ENCODE peak calls at places on chromosomes 6 and 20, in four cellular contexts. One of them, this sample, is unnamed.

GRCh38 chr6:42339991-42340401 is 111.7 kb downstream of the TRERF1 start:
- DNase-seq in mesendoderm: no peak
- DNase-seq in NCI-H345: no peak
- DNase-seq in amniotic epithelial cell: no peak
- DNase-seq in this sample: no peak

GRCh38 chr6:155497273-155497672 is 41.6 kb upstream of the NOX3 start:
- DNase-seq in mesendoderm: no peak
- DNase-seq in amniotic epithelial cell: no peak
- DNase-seq in NCI-H345: no peak
- DNase-seq in this sample: no peak

GRCh38 chr6:7585287-7585930 is 4.6 kb upstream of the SNRNP48 start:
- DNase-seq in mesendoderm: no peak
- DNase-seq in amniotic epithelial cell: no peak
- DNase-seq in NCI-H345: no peak
- DNase-seq in this sample: no peak

GRCh38 chr6:79810878-79811277 is 136.5 kb downstream of the ELOVL4 start:
- DNase-seq in amniotic epithelial cell: no peak
- DNase-seq in NCI-H345: peak
- DNase-seq in mesendoderm: no peak
- DNase-seq in this sample: peak

GRCh38 chr6:35047265-35048011 is 93.7 kb downstream of the TCP11 start:
- DNase-seq in mesendoderm: no peak
- DNase-seq in amniotic epithelial cell: peak
- DNase-seq in NCI-H345: no peak
- DNase-seq in this sample: peak

GRCh38 chr20:48129319-48129973 is 344.2 kb upstream of the SULF2 start:
- DNase-seq in NCI-H345: no peak
- DNase-seq in amniotic epithelial cell: peak
- DNase-seq in mesendoderm: no peak
- DNase-seq in this sample: no peak

GRCh38 chr6:104483225-104483834 is 376.4 kb downstream of the HACE1 start:
- DNase-seq in mesendoderm: peak
- DNase-seq in amniotic epithelial cell: peak
- DNase-seq in NCI-H345: no peak
- DNase-seq in this sample: peak

GRCh38 chr6:28254340-28254618 is 2.2 kb upstream of the ZKSCAN4 start:
- DNase-seq in NCI-H345: no peak
- DNase-seq in amniotic epithelial cell: no peak
- DNase-seq in mesendoderm: peak
- DNase-seq in this sample: no peak

GRCh38 chr6:21115111-21115510 is 478.4 kb upstream of the SOX4 start:
- DNase-seq in NCI-H345: peak
- DNase-seq in amniotic epithelial cell: peak
- DNase-seq in mesendoderm: no peak
- DNase-seq in this sample: no peak

GRCh38 chr6:46011241-46012085 is 4.2 kb downstream of the CLIC5 start:
- DNase-seq in NCI-H345: no peak
- DNase-seq in mesendoderm: no peak
- DNase-seq in amniotic epithelial cell: no peak
- DNase-seq in this sample: no peak

GRCh38 chr20:1813101-1813529 is 82.1 kb upstream of the SIRPA start:
- DNase-seq in amniotic epithelial cell: peak
- DNase-seq in NCI-H345: no peak
- DNase-seq in mesendoderm: no peak
- DNase-seq in this sample: no peak

GRCh38 chr20:46164166-46164565 is 46.1 kb downstream of the CD40 start:
- DNase-seq in amniotic epithelial cell: no peak
- DNase-seq in NCI-H345: no peak
- DNase-seq in mesendoderm: peak
- DNase-seq in this sample: peak

This sample was measured in NCI-H82.